ENCODE peak calls at places on chromosome 7, in five cellular contexts. One of them, this sample, is unnamed.

GRCh38 chr7:140225562-140226249 is 48.9 kb upstream of the KDM7A start:
- DNase-seq in AG10803: no peak
- DNase-seq in WTC11: no peak
- DNase-seq in mucosa of descending colon: no peak
- DNase-seq in fibroblast of lung: no peak
- DNase-seq in this sample: no peak

GRCh38 chr7:126778101-126778500 is 474.6 kb downstream of the GRM8 start:
- DNase-seq in fibroblast of lung: no peak
- DNase-seq in mucosa of descending colon: no peak
- DNase-seq in AG10803: no peak
- DNase-seq in WTC11: no peak
- DNase-seq in this sample: no peak

GRCh38 chr7:6234384-6234783 is 38.0 kb downstream of the CYTH3 start:
- DNase-seq in mucosa of descending colon: no peak
- DNase-seq in fibroblast of lung: no peak
- DNase-seq in AG10803: no peak
- DNase-seq in WTC11: no peak
- DNase-seq in this sample: no peak

GRCh38 chr7:126856691-126857291 is 395.9 kb downstream of the GRM8 start:
- DNase-seq in WTC11: no peak
- DNase-seq in AG10803: no peak
- DNase-seq in mucosa of descending colon: no peak
- DNase-seq in fibroblast of lung: no peak
- DNase-seq in this sample: no peak

GRCh38 chr7:133670250-133670649 is 417.4 kb downstream of the EXOC4 start:
- DNase-seq in WTC11: no peak
- DNase-seq in AG10803: no peak
- DNase-seq in fibroblast of lung: no peak
- DNase-seq in mucosa of descending colon: no peak
- DNase-seq in this sample: no peak

GRCh38 chr7:16223963-16224707 is 197.2 kb downstream of the CRPPA start:
- DNase-seq in WTC11: no peak
- DNase-seq in fibroblast of lung: no peak
- DNase-seq in AG10803: no peak
- DNase-seq in mucosa of descending colon: no peak
- DNase-seq in this sample: no peak

GRCh38 chr7:105389090-105389650 is 449 bp upstream of the SRPK2 start:
- DNase-seq in fibroblast of lung: peak; percentile 56
- DNase-seq in WTC11: peak; percentile 50
- DNase-seq in mucosa of descending colon: peak; percentile 69
- DNase-seq in AG10803: peak; percentile 56
- DNase-seq in this sample: peak; percentile 56

GRCh38 chr7:146116452-146117219 is at the start of gene CNTNAP2:
- DNase-seq in AG10803: peak; percentile 2
- DNase-seq in mucosa of descending colon: no peak
- DNase-seq in WTC11: peak; percentile 67
- DNase-seq in fibroblast of lung: peak; percentile 35
- DNase-seq in this sample: no peak

GRCh38 chr7:123431075-123431614 is 103.2 kb downstream of the IQUB start:
- DNase-seq in WTC11: no peak
- DNase-seq in mucosa of descending colon: no peak
- DNase-seq in fibroblast of lung: no peak
- DNase-seq in AG10803: no peak
- DNase-seq in this sample: no peak

GRCh38 chr7:48511021-48511579 is 339.8 kb downstream of the ABCA13 start:
- DNase-seq in mucosa of descending colon: no peak
- DNase-seq in WTC11: no peak
- DNase-seq in AG10803: no peak
- DNase-seq in fibroblast of lung: no peak
- DNase-seq in this sample: no peak

GRCh38 chr7:105759670-105760548 is 116.5 kb downstream of the ATXN7L1 start:
- DNase-seq in WTC11: peak; percentile 38
- DNase-seq in fibroblast of lung: peak; percentile 50
- DNase-seq in AG10803: peak; percentile 73
- DNase-seq in mucosa of descending colon: no peak
- DNase-seq in this sample: peak; percentile 69

GRCh38 chr7:43647772-43648643 is 65.1 kb downstream of the STK17A start:
- DNase-seq in WTC11: no peak
- DNase-seq in fibroblast of lung: peak; percentile 100
- DNase-seq in mucosa of descending colon: peak; percentile 75
- DNase-seq in AG10803: peak; percentile 100
- DNase-seq in this sample: peak; percentile 99

GRCh38 chr7:35415411-35415822 is 161.5 kb upstream of the TBX20 start:
- DNase-seq in fibroblast of lung: no peak
- DNase-seq in mucosa of descending colon: no peak
- DNase-seq in AG10803: no peak
- DNase-seq in WTC11: no peak
- DNase-seq in this sample: no peak

GRCh38 chr7:69177326-69177897 is 420.9 kb upstream of the AUTS2 start:
- DNase-seq in fibroblast of lung: peak; percentile 26
- DNase-seq in WTC11: no peak
- DNase-seq in AG10803: peak; percentile 31
- DNase-seq in mucosa of descending colon: no peak
- DNase-seq in this sample: no peak

GRCh38 chr7:88203401-88203800 is 16.4 kb downstream of the SRI start:
- DNase-seq in WTC11: no peak
- DNase-seq in mucosa of descending colon: no peak
- DNase-seq in AG10803: no peak
- DNase-seq in fibroblast of lung: no peak
- DNase-seq in this sample: no peak

GRCh38 chr7:93176961-93177580 is 28.9 kb upstream of the SAMD9L start:
- DNase-seq in WTC11: no peak
- DNase-seq in fibroblast of lung: no peak
- DNase-seq in mucosa of descending colon: no peak
- DNase-seq in AG10803: no peak
- DNase-seq in this sample: no peak

GRCh38 chr7:150778738-150779301 is 21.3 kb downstream of the TMEM176B start:
- DNase-seq in AG10803: peak; percentile 67
- DNase-seq in fibroblast of lung: peak; percentile 44
- DNase-seq in mucosa of descending colon: peak; percentile 84
- DNase-seq in WTC11: peak; percentile 88
- DNase-seq in this sample: peak; percentile 38

GRCh38 chr7:73749931-73750776 is 11.6 kb upstream of the ABHD11 start:
- DNase-seq in WTC11: no peak
- DNase-seq in fibroblast of lung: no peak
- DNase-seq in mucosa of descending colon: no peak
- DNase-seq in AG10803: no peak
- DNase-seq in this sample: no peak

GRCh38 chr7:91288208-91288824 is 24.1 kb downstream of the FZD1 start:
- DNase-seq in fibroblast of lung: no peak
- DNase-seq in AG10803: no peak
- DNase-seq in mucosa of descending colon: no peak
- DNase-seq in WTC11: peak; percentile 77
- DNase-seq in this sample: no peak

GRCh38 chr7:52771177-52771576 is 264.3 kb upstream of the POM121L12 start:
- DNase-seq in fibroblast of lung: no peak
- DNase-seq in WTC11: no peak
- DNase-seq in AG10803: no peak
- DNase-seq in mucosa of descending colon: no peak
- DNase-seq in this sample: no peak

GRCh38 chr7:23343102-23343501 is 44.0 kb downstream of the MALSU1 start:
- DNase-seq in AG10803: no peak
- DNase-seq in fibroblast of lung: no peak
- DNase-seq in mucosa of descending colon: no peak
- DNase-seq in WTC11: no peak
- DNase-seq in this sample: no peak

GRCh38 chr7:30474485-30474884 is 4.1 kb downstream of the NOD1 start:
- DNase-seq in mucosa of descending colon: no peak
- DNase-seq in WTC11: no peak
- DNase-seq in AG10803: no peak
- DNase-seq in fibroblast of lung: no peak
- DNase-seq in this sample: no peak

GRCh38 chr7:98755138-98755898 is 114.5 kb downstream of the TMEM130 start:
- DNase-seq in mucosa of descending colon: no peak
- DNase-seq in AG10803: no peak
- DNase-seq in WTC11: peak; percentile 49
- DNase-seq in fibroblast of lung: no peak
- DNase-seq in this sample: no peak

GRCh38 chr7:131072505-131073091 is 255.1 kb upstream of the MKLN1 start:
- DNase-seq in mucosa of descending colon: no peak
- DNase-seq in AG10803: peak; percentile 43
- DNase-seq in WTC11: peak; percentile 28
- DNase-seq in fibroblast of lung: peak; percentile 69
- DNase-seq in this sample: no peak

GRCh38 chr7:22783421-22783820 is 39.2 kb downstream of the TOMM7 start:
- DNase-seq in fibroblast of lung: no peak
- DNase-seq in mucosa of descending colon: no peak
- DNase-seq in WTC11: no peak
- DNase-seq in AG10803: no peak
- DNase-seq in this sample: no peak

GRCh38 chr7:96297873-96298272 is 24.0 kb downstream of the SLC25A13 start:
- DNase-seq in fibroblast of lung: no peak
- DNase-seq in mucosa of descending colon: no peak
- DNase-seq in AG10803: no peak
- DNase-seq in WTC11: no peak
- DNase-seq in this sample: no peak

GRCh38 chr7:131244259-131244852 is 83.3 kb upstream of the MKLN1 start:
- DNase-seq in fibroblast of lung: peak; percentile 97
- DNase-seq in AG10803: peak; percentile 87
- DNase-seq in mucosa of descending colon: no peak
- DNase-seq in WTC11: no peak
- DNase-seq in this sample: peak; percentile 91

GRCh38 chr7:98945852-98946251 is 67.5 kb downstream of the TRRAP start:
- DNase-seq in AG10803: no peak
- DNase-seq in fibroblast of lung: no peak
- DNase-seq in mucosa of descending colon: no peak
- DNase-seq in WTC11: no peak
- DNase-seq in this sample: no peak

GRCh38 chr7:94401411-94401810 is 6.7 kb downstream of the COL1A2 start:
- DNase-seq in WTC11: no peak
- DNase-seq in AG10803: peak; percentile 45
- DNase-seq in mucosa of descending colon: no peak
- DNase-seq in fibroblast of lung: no peak
- DNase-seq in this sample: no peak

GRCh38 chr7:116249969-116250553 is 39.7 kb downstream of the TES start:
- DNase-seq in WTC11: peak; percentile 32
- DNase-seq in AG10803: peak; percentile 68
- DNase-seq in mucosa of descending colon: no peak
- DNase-seq in fibroblast of lung: peak; percentile 58
- DNase-seq in this sample: peak; percentile 57

GRCh38 chr7:124762611-124763143 is 2.9 kb downstream of the GPR37 start:
- DNase-seq in fibroblast of lung: no peak
- DNase-seq in AG10803: no peak
- DNase-seq in WTC11: no peak
- DNase-seq in mucosa of descending colon: no peak
- DNase-seq in this sample: no peak

GRCh38 chr7:1813394-1814088 is 143.5 kb downstream of the ELFN1 start:
- DNase-seq in fibroblast of lung: no peak
- DNase-seq in WTC11: no peak
- DNase-seq in mucosa of descending colon: no peak
- DNase-seq in AG10803: no peak
- DNase-seq in this sample: no peak
- TF ChIP-seq CTCF in fibroblast of lung: no peak
- TF ChIP-seq CTCF in WTC11: no peak
- TF ChIP-seq CTCF in mucosa of descending colon: no peak
- TF ChIP-seq CTCF in AG10803: no peak
- TF ChIP-seq CTCF in this sample: no peak

GRCh38 chr7:155919400-155920067 is 107.3 kb upstream of the SHH start:
- DNase-seq in WTC11: no peak
- DNase-seq in fibroblast of lung: peak; percentile 21
- DNase-seq in mucosa of descending colon: no peak
- DNase-seq in AG10803: no peak
- DNase-seq in this sample: no peak
- TF ChIP-seq CTCF in WTC11: no peak
- TF ChIP-seq CTCF in fibroblast of lung: no peak
- TF ChIP-seq CTCF in mucosa of descending colon: no peak
- TF ChIP-seq CTCF in AG10803: no peak
- TF ChIP-seq CTCF in this sample: no peak

DNA sequence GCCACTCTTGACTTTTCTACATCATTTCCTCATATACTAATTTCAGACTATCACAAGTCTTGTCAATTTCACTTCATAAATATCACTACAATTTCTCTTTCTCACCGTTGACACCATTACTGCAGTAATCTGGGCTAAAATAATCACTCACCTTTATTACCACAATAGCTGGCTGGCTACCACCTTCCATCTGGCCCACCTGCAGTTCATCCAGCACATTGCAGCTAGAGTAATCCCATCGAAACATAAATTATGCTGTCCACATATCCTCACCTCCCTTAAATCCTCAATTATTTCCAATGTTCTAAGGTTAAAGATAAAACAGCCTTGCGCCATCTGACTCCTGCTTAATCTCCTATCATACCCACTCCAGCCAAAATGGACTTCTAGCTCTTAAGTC is 16.0 kb downstream of the DGKB start:
- DNase-seq in mucosa of descending colon: no peak
- DNase-seq in WTC11: no peak
- DNase-seq in fibroblast of lung: no peak
- DNase-seq in AG10803: no peak
- DNase-seq in this sample: no peak
- TF ChIP-seq CTCF in mucosa of descending colon: no peak
- TF ChIP-seq CTCF in WTC11: no peak
- TF ChIP-seq CTCF in fibroblast of lung: no peak
- TF ChIP-seq CTCF in AG10803: no peak
- TF ChIP-seq CTCF in this sample: no peak

DNA sequence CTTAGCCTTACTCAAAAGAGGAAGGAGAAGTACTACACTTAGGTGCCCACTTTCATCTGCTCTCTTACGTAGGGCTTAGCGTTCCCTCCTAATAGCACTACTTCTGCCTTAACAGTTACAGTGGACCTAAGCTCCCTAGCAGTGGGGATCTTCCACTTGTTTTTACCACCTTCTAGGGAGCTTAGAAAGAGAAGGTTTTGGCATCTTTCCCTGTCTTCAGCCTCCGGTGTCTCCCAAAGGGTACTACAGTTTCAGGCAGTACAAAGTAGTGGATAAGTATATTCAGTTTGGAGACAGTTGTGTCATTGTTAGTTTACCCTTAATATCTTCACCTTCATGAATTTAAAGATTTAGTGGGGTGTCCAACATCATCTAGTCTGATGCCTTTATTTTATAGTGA is 14.6 kb downstream of the CHRM2 start:
- DNase-seq in fibroblast of lung: peak; percentile 6
- DNase-seq in mucosa of descending colon: no peak
- DNase-seq in AG10803: no peak
- DNase-seq in WTC11: no peak
- DNase-seq in this sample: no peak
- TF ChIP-seq CTCF in fibroblast of lung: no peak
- TF ChIP-seq CTCF in mucosa of descending colon: no peak
- TF ChIP-seq CTCF in AG10803: no peak
- TF ChIP-seq CTCF in WTC11: no peak
- TF ChIP-seq CTCF in this sample: no peak

GRCh38 chr7:9082203-9082602 is 648.8 kb downstream of the NXPH1 start:
- DNase-seq in fibroblast of lung: no peak
- DNase-seq in WTC11: no peak
- DNase-seq in mucosa of descending colon: no peak
- DNase-seq in AG10803: no peak
- DNase-seq in this sample: no peak

DNA sequence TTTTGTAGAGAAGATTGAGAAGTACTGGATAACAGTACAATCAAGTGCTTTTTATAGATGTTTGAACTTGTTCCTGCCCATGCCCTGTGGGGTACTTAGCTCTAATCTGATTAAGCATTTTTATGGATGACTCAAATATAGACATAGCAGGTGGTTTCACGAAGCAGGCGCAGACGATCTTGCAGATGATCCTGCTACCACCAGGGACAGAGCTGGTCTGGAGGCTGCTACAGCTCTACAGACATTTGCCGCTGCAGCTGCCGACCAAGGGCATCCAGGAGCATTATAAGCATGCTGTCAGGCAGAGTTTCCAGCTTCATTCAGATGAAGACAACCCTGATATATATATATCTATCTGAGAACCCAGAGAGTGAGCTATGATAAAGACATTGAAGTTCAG is 650.4 kb downstream of the NXPH1 start:
- DNase-seq in fibroblast of lung: no peak
- DNase-seq in mucosa of descending colon: no peak
- DNase-seq in WTC11: no peak
- DNase-seq in AG10803: no peak
- DNase-seq in this sample: no peak
- TF ChIP-seq CTCF in fibroblast of lung: no peak
- TF ChIP-seq CTCF in mucosa of descending colon: no peak
- TF ChIP-seq CTCF in WTC11: no peak
- TF ChIP-seq CTCF in AG10803: no peak
- TF ChIP-seq CTCF in this sample: no peak

This sample was measured in HFFc6.